ENCODE peak calls at places on chromosomes 13 and 19, in seven cellular contexts. K is vagina, R is suprapubic skin, U is heart left ventricle, V is endothelial cell of umbilical vein, Y is lower leg skin, F is body of pancreas. J is an unnamed sample.

GRCh38 chr19:17803264-17803896 is 8.4 kb downstream of the B3GNT3 start:
- DNase-seq in R (no peak), U (no peak), K (no peak), Y (no peak), F (no peak), V (no peak), J (no peak)

GRCh38 chr13:110126391-110126961 is 180.5 kb downstream of the COL4A1 start:
- DNase-seq in K (peak; percentile 91), U (peak; percentile 86), V (peak; percentile 98), F (no peak), R (no peak), Y (no peak), J (peak; percentile 47)

GRCh38 chr19:41871573-41872383 is 5.3 kb upstream of the CD79A start:
- DNase-seq in K (no peak), F (no peak), Y (no peak), V (no peak), R (no peak), U (no peak), J (no peak)

GRCh38 chr19:17281391-17282304 is at the start of gene ANKLE1:
- DNase-seq in F (no peak), V (no peak), U (peak; percentile 52), R (no peak), Y (no peak), K (no peak), J (no peak)

GRCh38 chr13:91647361-91647970 is 249.0 kb downstream of the GPC5 start:
- DNase-seq in U (peak; percentile 18), K (no peak), V (no peak), R (no peak), F (no peak), Y (no peak), J (no peak)

GRCh38 chr13:110616103-110617101 is 1.1 kb downstream of the NAXD start:
- DNase-seq in K (no peak), F (peak; percentile 64), V (peak; percentile 38), U (peak; percentile 38), R (no peak), Y (peak; percentile 21), J (peak; percentile 12)

GRCh38 chr13:76383671-76384461 is 502.3 kb downstream of the KCTD12 start:
- DNase-seq in U (peak; percentile 24), V (peak; percentile 69), Y (peak; percentile 32), K (no peak), R (no peak), F (no peak), J (no peak)

GRCh38 chr13:114203536-114203935 is 24.5 kb downstream of the CFAP97D2 start:
- DNase-seq in F (no peak), Y (no peak), U (no peak), R (no peak), K (peak; percentile 20), V (no peak), J (no peak)

GRCh38 chr13:26888632-26889031 is 128.0 kb upstream of the GPR12 start:
- DNase-seq in V (no peak), K (no peak), U (no peak), Y (no peak), F (no peak), R (no peak), J (no peak)

GRCh38 chr19:19342086-19343015 is 21.7 kb downstream of the MAU2 start:
- DNase-seq in V (peak; percentile 43), Y (no peak), F (peak; percentile 67), R (no peak), K (no peak), U (peak; percentile 73), J (no peak)

GRCh38 chr19:6743714-6744380 is 4.4 kb downstream of the TRIP10 start:
- DNase-seq in Y (no peak), U (no peak), R (no peak), K (no peak), V (no peak), F (no peak), J (no peak)

GRCh38 chr19:42368360-42368759 is 21.7 kb downstream of the CNFN start:
- DNase-seq in K (no peak), R (no peak), U (no peak), F (no peak), V (no peak), Y (no peak), J (no peak)

GRCh38 chr19:40599331-40600085 is 1.7 kb upstream of the LTBP4 start:
- DNase-seq in V (no peak), R (no peak), F (no peak), U (peak; percentile 42), Y (no peak), K (no peak), J (no peak)

GRCh38 chr19:45097776-45098520 is 5.0 kb downstream of the PPP1R37 start:
- DNase-seq in Y (peak; percentile 61), U (no peak), V (peak; percentile 73), F (peak; percentile 51), K (no peak), R (peak; percentile 82), J (peak; percentile 90)

GRCh38 chr19:50647879-50648615 is 1.2 kb upstream of the C19orf81 start:
- DNase-seq in U (no peak), K (no peak), Y (no peak), R (no peak), V (no peak), F (no peak), J (no peak)

GRCh38 chr13:46113596-46113995 is 8.8 kb upstream of the CPB2 start:
- DNase-seq in R (no peak), F (no peak), Y (no peak), V (no peak), K (no peak), U (no peak), J (no peak)

GRCh38 chr13:37179646-37180045 is 74.2 kb upstream of the CSNK1A1L start:
- DNase-seq in K (no peak), F (no peak), U (no peak), Y (no peak), R (no peak), V (peak; percentile 17), J (no peak)

GRCh38 chr19:11373885-11374448 is 499 bp upstream of the SWSAP1 start:
- DNase-seq in R (no peak), K (no peak), Y (no peak), F (no peak), V (no peak), U (no peak), J (no peak)

GRCh38 chr13:113919761-113920160 is 54.1 kb downstream of the C13orf46 start:
- DNase-seq in Y (no peak), F (no peak), K (peak; percentile 56), R (peak; percentile 36), V (no peak), U (no peak), J (peak; percentile 6)

GRCh38 chr19:4054471-4055208 is 12.1 kb downstream of the ZBTB7A start:
- DNase-seq in U (no peak), Y (no peak), K (no peak), R (peak; percentile 62), F (no peak), V (no peak), J (no peak)
- TF ChIP-seq POLR2A in U (no peak), Y (no peak), K (no peak), R (no peak), F (no peak), V (no peak), J (no peak)

GRCh38 chr19:1855040-1855827 is 7.0 kb upstream of the REXO1 start:
- DNase-seq in R (peak; percentile 96), F (peak; percentile 84), U (peak; percentile 96), V (peak; percentile 84), K (no peak), Y (peak; percentile 91), J (peak; percentile 69)
- TF ChIP-seq POLR2A in R (no peak), F (no peak), U (no peak), V (peak; percentile 81), K (no peak), Y (no peak), J (peak; percentile 37)

GRCh38 chr13:43965446-43965845 is 85.7 kb downstream of the LACC1 start:
- DNase-seq in F (no peak), K (no peak), U (no peak), V (no peak), Y (no peak), R (no peak), J (no peak)
- TF ChIP-seq POLR2A in F (no peak), K (no peak), U (no peak), V (no peak), Y (no peak), R (no peak), J (no peak)

DNA sequence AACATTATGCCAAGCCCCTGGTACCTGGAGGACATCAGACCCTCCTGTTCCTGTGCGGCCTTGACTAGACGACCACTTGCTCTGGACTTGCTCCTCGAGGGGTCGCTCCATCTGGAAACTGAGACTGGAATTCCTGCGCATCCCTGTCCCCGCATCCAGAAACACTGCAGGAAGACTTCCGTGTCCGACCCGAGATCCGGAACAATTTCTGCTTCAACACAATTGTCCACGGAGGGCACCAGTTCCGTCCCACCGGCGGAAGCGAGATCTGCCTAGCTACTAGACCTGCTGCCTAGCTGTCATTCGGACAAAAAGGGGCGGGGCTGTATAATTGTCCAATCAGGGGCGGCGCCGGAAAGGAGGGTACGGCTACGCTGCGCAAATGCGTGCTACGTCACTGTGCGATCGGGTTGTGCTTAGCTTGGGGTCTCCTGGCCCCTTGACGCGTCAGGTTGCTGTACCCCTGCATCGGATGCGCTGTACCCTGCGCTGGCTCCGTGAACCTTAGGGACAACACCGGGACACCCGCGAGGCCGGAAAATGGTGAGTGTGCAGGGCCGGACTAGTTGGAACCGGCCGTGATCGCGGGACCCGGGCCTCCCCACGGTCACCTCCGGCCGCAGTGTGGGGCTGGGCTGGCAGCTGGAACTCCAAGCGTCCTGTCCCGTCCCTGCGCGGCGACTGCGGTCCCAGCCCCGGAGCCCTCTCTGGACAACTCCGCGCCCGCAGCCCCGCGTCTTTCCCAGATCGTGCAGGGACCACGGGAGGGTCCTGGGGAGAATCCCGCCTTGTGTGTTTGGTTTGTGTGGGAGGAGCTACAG is at the start of the genes ZNF490 and ZNF791:
- DNase-seq in F (peak; percentile 98), U (peak; percentile 98), V (peak; percentile 97), Y (peak; percentile 99), R (peak; percentile 100), K (peak; percentile 99), J (peak; percentile 99)
- TF ChIP-seq POLR2A in F (peak; percentile 79), U (peak; percentile 81), V (peak; percentile 74), Y (peak; percentile 78), R (peak; percentile 64), K (no peak), J (peak; percentile 90)

J was measured in gastrocnemius medialis.